ENCODE peak calls at places on chromosomes 11 and 22, in five cellular contexts. D is GM23248, I is MM.1S, F is mammary epithelial cell, J is HCT116. Q is an unnamed sample.
A peak's percentile ranks its signal among the peaks of the same experiment; 100 is the strongest.

GRCh38 chr11:65150513-65151271 is 16.4 kb upstream of the SYVN1 start:
- DNase-seq in F (peak; percentile 93), D (peak; percentile 96), J (peak; percentile 90), I (no peak), Q (peak; percentile 80)

GRCh38 chr11:68998390-68998911 is 14.6 kb downstream of the MRGPRF start:
- DNase-seq in J (no peak), I (no peak), F (no peak), D (peak; percentile 15), Q (peak; percentile 73)

GRCh38 chr11:6682591-6682935 is 577 bp downstream of the MRPL17 start:
- DNase-seq in F (no peak), J (no peak), I (no peak), D (no peak), Q (peak; percentile 10)

GRCh38 chr22:17237031-17237668 is 17.9 kb upstream of the ADA2 start:
- DNase-seq in F (no peak), J (no peak), I (peak; percentile 80), D (no peak), Q (no peak)

GRCh38 chr22:46649176-46650077 is 29.2 kb downstream of the GRAMD4 start:
- DNase-seq in F (no peak), I (no peak), D (peak; percentile 43), J (no peak), Q (no peak)

GRCh38 chr11:104003491-104003890 is 32.9 kb upstream of the DDI1 start:
- DNase-seq in J (no peak), I (no peak), D (peak; percentile 63), F (peak; percentile 8), Q (no peak)

GRCh38 chr22:31488988-31489617 is 539 bp downstream of the EIF4ENIF1 start:
- DNase-seq in F (peak; percentile 20), I (peak; percentile 23), J (no peak), D (peak; percentile 76), Q (peak; percentile 42)

GRCh38 chr11:39374963-39375698 is 2084.3 kb downstream of the LRRC4C start:
- DNase-seq in F (peak; percentile 9), J (peak; percentile 10), I (peak; percentile 44), D (peak; percentile 28), Q (peak; percentile 92)

GRCh38 chr11:12604557-12605105 is 69.6 kb upstream of the TEAD1 start:
- DNase-seq in F (no peak), J (no peak), I (no peak), D (no peak), Q (no peak)

GRCh38 chr22:37295946-37296345 is 13.6 kb downstream of the CYTH4 start:
- DNase-seq in D (no peak), F (no peak), J (no peak), I (no peak), Q (no peak)

GRCh38 chr11:46386674-46387073 is 4.9 kb downstream of the CHRM4 start:
- DNase-seq in I (no peak), D (peak; percentile 75), J (no peak), F (peak; percentile 67), Q (no peak)
- H3K4me1 ChIP-seq in I (peaks cover 7% of the 10 kb centered on the region), D (no peaks in the 10 kb centered on the region), J (peaks cover 77% of the 10 kb centered on the region), F (peaks cover 23% of the 10 kb centered on the region), Q (peaks cover 39% of the 10 kb centered on the region)

GRCh38 chr22:28438183-28438778 is 241.4 kb downstream of the TTC28 start:
- DNase-seq in J (no peak), D (no peak), I (no peak), F (no peak), Q (no peak)

GRCh38 chr22:28442264-28442950 is 237.2 kb downstream of the TTC28 start:
- DNase-seq in I (peak; percentile 50), F (peak; percentile 75), J (peak; percentile 6), D (peak; percentile 89), Q (peak; percentile 74)

GRCh38 chr22:28441720-28442263 is 237.8 kb downstream of the TTC28 start:
- DNase-seq in D (peak; percentile 49), I (no peak), F (no peak), J (no peak), Q (no peak)

GRCh38 chr22:28442951-28443876 is 236.4 kb downstream of the TTC28 start:
- DNase-seq in I (no peak), F (peak; percentile 44), J (no peak), D (peak; percentile 86), Q (peak; percentile 88)

DNA sequence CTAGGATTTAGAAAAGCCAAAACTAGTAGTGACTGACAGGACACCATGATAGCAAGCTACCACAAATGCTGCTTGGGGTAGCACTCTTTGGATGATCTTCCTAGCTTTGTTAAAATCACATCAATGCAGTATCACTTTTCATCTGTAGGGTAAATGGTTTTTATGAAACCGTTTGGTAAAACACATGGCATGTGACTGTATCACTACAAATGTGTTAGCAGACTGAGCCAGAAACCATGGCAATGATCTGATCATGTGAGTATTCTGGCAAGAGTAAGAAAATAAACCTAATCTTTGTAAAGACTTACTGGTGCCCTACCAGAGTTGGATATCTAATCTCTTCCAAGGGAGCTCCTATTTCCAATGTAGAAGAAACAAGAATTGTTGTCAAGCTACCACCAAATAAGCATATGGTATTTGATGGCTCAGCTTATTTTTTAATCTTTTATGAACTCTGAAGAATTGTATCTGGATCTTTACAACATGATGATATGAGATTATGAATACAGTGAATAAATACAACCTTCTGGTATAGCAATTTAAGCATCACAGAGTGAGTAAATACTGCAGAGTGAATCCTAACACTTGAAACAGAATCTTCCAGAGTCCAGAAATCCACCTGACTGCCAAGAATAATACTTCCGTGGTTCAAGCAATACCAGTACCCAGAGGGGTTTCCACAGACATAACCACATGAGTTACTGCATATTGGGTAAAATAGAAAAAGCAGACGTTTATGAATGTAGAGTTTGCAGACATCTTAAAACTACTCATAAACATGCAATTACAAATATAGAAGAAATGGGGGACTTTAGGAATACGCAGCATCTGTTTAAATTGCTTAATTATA is 238.9 kb downstream of the TTC28 start:
- DNase-seq in D (peak; percentile 67), I (no peak), F (no peak), J (no peak), Q (no peak)
- H3K4me3 ChIP-seq in D (peak overlapping the region; percentile 86), I (no peak overlapping the region), F (no peak overlapping the region), J (no peak overlapping the region), Q (no peak overlapping the region)

GRCh38 chr11:45713573-45713972 is 48.2 kb upstream of the CHST1 start:
- DNase-seq in J (no peak), F (peak; percentile 62), I (no peak), D (peak; percentile 2), Q (no peak)
- TF ChIP-seq EZH2 in J (no peak), F (no peak), I (no peak), D (no peak), Q (no peak)

DNA sequence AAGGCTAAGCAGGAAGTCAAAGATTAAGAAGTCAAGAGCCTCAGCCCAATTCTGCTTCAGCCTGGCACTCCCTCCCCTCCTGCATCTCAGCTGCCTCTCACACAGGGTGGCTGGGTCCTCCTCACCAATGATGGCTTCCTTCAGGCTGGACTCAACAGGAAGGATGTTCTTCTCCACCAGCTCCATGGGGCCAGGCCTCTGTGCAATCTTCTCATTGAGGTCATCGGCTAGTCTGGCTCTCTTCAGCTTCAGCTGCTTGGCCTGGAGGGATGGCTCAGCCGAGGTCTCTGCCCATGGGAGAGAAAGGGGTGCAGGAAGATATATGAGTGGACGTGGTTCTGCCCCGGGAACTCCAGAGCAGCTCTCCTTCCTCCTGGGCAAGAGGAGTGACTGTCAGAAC is 59.1 kb downstream of the SGSM3 start:
- DNase-seq in J (no peak), F (no peak), D (no peak), I (no peak), Q (no peak)
- H3K4me1 ChIP-seq in J (no peaks in the 10 kb centered on the region), F (no peaks in the 10 kb centered on the region), D (no peaks in the 10 kb centered on the region), I (no peaks in the 10 kb centered on the region), Q (no peaks in the 10 kb centered on the region)

GRCh38 chr11:33804471-33804870 is 30.2 kb upstream of the FBXO3 start:
- DNase-seq in D (no peak), F (no peak), I (no peak), J (no peak), Q (peak; percentile 59)

GRCh38 chr11:33801821-33802413 is 27.6 kb upstream of the FBXO3 start:
- DNase-seq in D (peak; percentile 15), I (no peak), J (peak; percentile 0), F (no peak), Q (peak; percentile 43)

GRCh38 chr11:33808228-33808828 is 34.0 kb upstream of the FBXO3 start:
- DNase-seq in F (peak; percentile 58), D (peak; percentile 77), J (peak; percentile 75), I (peak; percentile 84), Q (peak; percentile 98)

GRCh38 chr11:33797879-33798278 is 23.6 kb upstream of the FBXO3 start:
- DNase-seq in D (no peak), J (no peak), I (no peak), F (no peak), Q (no peak)

DNA sequence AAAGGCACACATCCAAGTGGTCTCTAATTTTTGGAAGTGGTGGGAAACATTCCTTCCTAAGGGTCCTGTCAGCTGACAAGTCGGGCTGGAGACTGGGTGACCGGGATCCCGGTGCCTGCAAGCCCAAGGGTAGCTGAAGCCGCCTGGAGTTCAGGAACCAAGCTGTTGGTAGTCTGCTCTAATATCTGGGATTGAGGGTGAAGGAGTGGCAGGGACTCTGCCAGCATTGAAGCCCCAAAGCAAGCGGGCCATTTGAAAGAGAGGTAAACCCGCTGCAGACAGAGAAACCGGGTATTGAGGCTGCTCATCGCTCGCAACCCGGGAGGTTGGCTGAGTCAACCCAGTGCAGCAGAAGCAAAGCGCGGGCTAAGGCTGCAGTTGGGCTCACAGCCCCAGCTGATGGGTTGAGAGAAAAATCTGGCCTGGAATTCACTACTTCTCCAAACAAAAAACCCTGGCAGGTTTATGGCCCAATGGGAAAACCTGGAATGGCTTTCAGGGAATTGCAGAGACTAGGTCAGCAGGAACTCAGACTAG is 28.2 kb upstream of the FBXO3 start:
- DNase-seq in F (peak; percentile 89), J (peak; percentile 85), I (peak; percentile 46), D (peak; percentile 93), Q (peak; percentile 98)
- H3K4me3 ChIP-seq in F (peak overlapping the region; percentile 30), J (peak overlapping the region; percentile 55), I (peak overlapping the region; percentile 54), D (peak overlapping the region; percentile 65), Q (peak overlapping the region; percentile 36)